ENCODE peak calls at places on chromosome 1, in seven cellular contexts. One of them, this sample, is unnamed.
A peak's percentile ranks its signal among the peaks of the same experiment; 100 is the strongest.

GRCh38 chr1:147389532-147390184 is 147.2 kb downstream of the CHD1L start:
- DNase-seq in foreskin fibroblast: peak; percentile 69
- DNase-seq in tibial artery: no peak
- DNase-seq in cardiac muscle cell: peak; percentile 59
- DNase-seq in heart left ventricle: no peak
- DNase-seq in H7: peak; percentile 65
- DNase-seq in heart right ventricle: no peak
- DNase-seq in this sample: no peak

GRCh38 chr1:226541631-226542622 is 6.6 kb upstream of the STUM start:
- DNase-seq in foreskin fibroblast: peak; percentile 35
- DNase-seq in tibial artery: peak; percentile 64
- DNase-seq in cardiac muscle cell: no peak
- DNase-seq in heart left ventricle: peak; percentile 56
- DNase-seq in H7: no peak
- DNase-seq in heart right ventricle: peak; percentile 32
- DNase-seq in this sample: peak; percentile 62

GRCh38 chr1:12112711-12113161 is 49.6 kb downstream of the TNFRSF8 start:
- DNase-seq in foreskin fibroblast: peak; percentile 31
- DNase-seq in tibial artery: no peak
- DNase-seq in cardiac muscle cell: no peak
- DNase-seq in heart left ventricle: peak; percentile 41
- DNase-seq in H7: no peak
- DNase-seq in heart right ventricle: no peak
- DNase-seq in this sample: no peak

GRCh38 chr1:205769641-205770365 is 5.5 kb downstream of the RAB29 start:
- DNase-seq in foreskin fibroblast: no peak
- DNase-seq in tibial artery: no peak
- DNase-seq in cardiac muscle cell: no peak
- DNase-seq in heart left ventricle: no peak
- DNase-seq in H7: no peak
- DNase-seq in heart right ventricle: no peak
- DNase-seq in this sample: no peak

GRCh38 chr1:112544011-112544688 is 35.4 kb downstream of the WNT2B start:
- DNase-seq in foreskin fibroblast: peak; percentile 92
- DNase-seq in tibial artery: no peak
- DNase-seq in cardiac muscle cell: no peak
- DNase-seq in heart left ventricle: no peak
- DNase-seq in H7: no peak
- DNase-seq in heart right ventricle: no peak
- DNase-seq in this sample: no peak

GRCh38 chr1:153533689-153534201 is 2.0 kb downstream of the S100A6 start:
- DNase-seq in foreskin fibroblast: peak; percentile 96
- DNase-seq in tibial artery: peak; percentile 88
- DNase-seq in cardiac muscle cell: no peak
- DNase-seq in heart left ventricle: peak; percentile 75
- DNase-seq in H7: peak; percentile 31
- DNase-seq in heart right ventricle: no peak
- DNase-seq in this sample: no peak

GRCh38 chr1:184222561-184223157 is 164.2 kb upstream of the C1orf21 start:
- DNase-seq in foreskin fibroblast: peak; percentile 73
- DNase-seq in tibial artery: peak; percentile 70
- DNase-seq in cardiac muscle cell: peak; percentile 52
- DNase-seq in heart left ventricle: peak; percentile 53
- DNase-seq in H7: peak; percentile 68
- DNase-seq in heart right ventricle: peak; percentile 48
- DNase-seq in this sample: peak; percentile 56

GRCh38 chr1:230167419-230167852 is 100.4 kb downstream of the GALNT2 start:
- DNase-seq in foreskin fibroblast: peak; percentile 56
- DNase-seq in tibial artery: no peak
- DNase-seq in cardiac muscle cell: peak; percentile 47
- DNase-seq in heart left ventricle: no peak
- DNase-seq in H7: peak; percentile 84
- DNase-seq in heart right ventricle: no peak
- DNase-seq in this sample: peak; percentile 46

GRCh38 chr1:33265780-33266605 is 9.7 kb downstream of the ZNF362 start:
- DNase-seq in foreskin fibroblast: no peak
- DNase-seq in tibial artery: peak; percentile 24
- DNase-seq in cardiac muscle cell: no peak
- DNase-seq in heart left ventricle: no peak
- DNase-seq in H7: no peak
- DNase-seq in heart right ventricle: no peak
- DNase-seq in this sample: no peak

GRCh38 chr1:180594723-180595122 is 36.0 kb downstream of the OVAAL start:
- DNase-seq in foreskin fibroblast: no peak
- DNase-seq in tibial artery: no peak
- DNase-seq in cardiac muscle cell: no peak
- DNase-seq in heart left ventricle: no peak
- DNase-seq in H7: no peak
- DNase-seq in heart right ventricle: no peak
- DNase-seq in this sample: no peak

GRCh38 chr1:192513697-192514096 is 61.9 kb upstream of the RGS1 start:
- DNase-seq in foreskin fibroblast: no peak
- DNase-seq in tibial artery: no peak
- DNase-seq in cardiac muscle cell: no peak
- DNase-seq in heart left ventricle: no peak
- DNase-seq in H7: no peak
- DNase-seq in heart right ventricle: no peak
- DNase-seq in this sample: no peak

GRCh38 chr1:107669996-107670395 is 295.0 kb downstream of the VAV3 start:
- DNase-seq in foreskin fibroblast: peak; percentile 46
- DNase-seq in tibial artery: peak; percentile 56
- DNase-seq in cardiac muscle cell: peak; percentile 23
- DNase-seq in heart left ventricle: no peak
- DNase-seq in H7: no peak
- DNase-seq in heart right ventricle: no peak
- DNase-seq in this sample: no peak

GRCh38 chr1:25129380-25129779 is 102.9 kb downstream of the SYF2 start:
- DNase-seq in foreskin fibroblast: no peak
- DNase-seq in tibial artery: peak; percentile 29
- DNase-seq in cardiac muscle cell: no peak
- DNase-seq in heart left ventricle: no peak
- DNase-seq in H7: no peak
- DNase-seq in heart right ventricle: no peak
- DNase-seq in this sample: no peak

GRCh38 chr1:201675143-201675542 is 136.2 kb downstream of the NAV1 start:
- DNase-seq in foreskin fibroblast: no peak
- DNase-seq in tibial artery: no peak
- DNase-seq in cardiac muscle cell: peak; percentile 38
- DNase-seq in heart left ventricle: peak; percentile 70
- DNase-seq in H7: no peak
- DNase-seq in heart right ventricle: peak; percentile 66
- DNase-seq in this sample: peak; percentile 37

GRCh38 chr1:22915280-22915679 is 57.4 kb downstream of the LACTBL1 start:
- DNase-seq in foreskin fibroblast: no peak
- DNase-seq in tibial artery: no peak
- DNase-seq in cardiac muscle cell: no peak
- DNase-seq in heart left ventricle: no peak
- DNase-seq in H7: no peak
- DNase-seq in heart right ventricle: no peak
- DNase-seq in this sample: no peak

GRCh38 chr1:91689586-91690481 is 189.2 kb downstream of the CDC7 start:
- DNase-seq in foreskin fibroblast: no peak
- DNase-seq in tibial artery: no peak
- DNase-seq in cardiac muscle cell: no peak
- DNase-seq in heart left ventricle: no peak
- DNase-seq in H7: no peak
- DNase-seq in heart right ventricle: no peak
- DNase-seq in this sample: peak; percentile 30

GRCh38 chr1:3609016-3609768 is 2.1 kb downstream of the MEGF6 start:
- DNase-seq in foreskin fibroblast: no peak
- DNase-seq in tibial artery: no peak
- DNase-seq in cardiac muscle cell: no peak
- DNase-seq in heart left ventricle: no peak
- DNase-seq in H7: no peak
- DNase-seq in heart right ventricle: no peak
- DNase-seq in this sample: no peak

GRCh38 chr1:202107321-202107761 is 15.4 kb upstream of the GPR37L1 start:
- DNase-seq in foreskin fibroblast: no peak
- DNase-seq in tibial artery: no peak
- DNase-seq in cardiac muscle cell: no peak
- DNase-seq in heart left ventricle: peak; percentile 89
- DNase-seq in H7: peak; percentile 70
- DNase-seq in heart right ventricle: peak; percentile 79
- DNase-seq in this sample: peak; percentile 92

GRCh38 chr1:37793773-37794371 is at the start of gene MANEAL:
- DNase-seq in foreskin fibroblast: peak; percentile 79
- DNase-seq in tibial artery: peak; percentile 68
- DNase-seq in cardiac muscle cell: peak; percentile 88
- DNase-seq in heart left ventricle: peak; percentile 33
- DNase-seq in H7: peak; percentile 89
- DNase-seq in heart right ventricle: peak; percentile 42
- DNase-seq in this sample: no peak

GRCh38 chr1:36763771-36764170 is 270.5 kb downstream of the GRIK3 start:
- DNase-seq in foreskin fibroblast: no peak
- DNase-seq in tibial artery: peak; percentile 16
- DNase-seq in cardiac muscle cell: no peak
- DNase-seq in heart left ventricle: no peak
- DNase-seq in H7: no peak
- DNase-seq in heart right ventricle: no peak
- DNase-seq in this sample: peak; percentile 31

GRCh38 chr1:6512245-6512907 is 20.9 kb upstream of the PLEKHG5 start:
- DNase-seq in foreskin fibroblast: no peak
- DNase-seq in tibial artery: no peak
- DNase-seq in cardiac muscle cell: no peak
- DNase-seq in heart left ventricle: no peak
- DNase-seq in H7: peak; percentile 44
- DNase-seq in heart right ventricle: no peak
- DNase-seq in this sample: peak; percentile 45

GRCh38 chr1:165695011-165695410 is 3.4 kb downstream of the ALDH9A1 start:
- DNase-seq in foreskin fibroblast: no peak
- DNase-seq in tibial artery: no peak
- DNase-seq in cardiac muscle cell: no peak
- DNase-seq in heart left ventricle: no peak
- DNase-seq in H7: no peak
- DNase-seq in heart right ventricle: no peak
- DNase-seq in this sample: no peak

GRCh38 chr1:237677979-237678378 is 212.7 kb downstream of the ZP4 start:
- DNase-seq in foreskin fibroblast: no peak
- DNase-seq in tibial artery: no peak
- DNase-seq in cardiac muscle cell: no peak
- DNase-seq in heart left ventricle: no peak
- DNase-seq in H7: no peak
- DNase-seq in heart right ventricle: no peak
- DNase-seq in this sample: no peak

GRCh38 chr1:61226791-61227567 is 144.6 kb downstream of the NFIA start:
- DNase-seq in foreskin fibroblast: peak; percentile 43
- DNase-seq in tibial artery: no peak
- DNase-seq in cardiac muscle cell: peak; percentile 14
- DNase-seq in heart left ventricle: no peak
- DNase-seq in H7: no peak
- DNase-seq in heart right ventricle: no peak
- DNase-seq in this sample: peak; percentile 26

GRCh38 chr1:224267922-224268321 is 62.0 kb downstream of the NVL start:
- DNase-seq in foreskin fibroblast: no peak
- DNase-seq in tibial artery: no peak
- DNase-seq in cardiac muscle cell: no peak
- DNase-seq in heart left ventricle: no peak
- DNase-seq in H7: no peak
- DNase-seq in heart right ventricle: no peak
- DNase-seq in this sample: no peak

GRCh38 chr1:206438554-206438953 is 31.7 kb upstream of the IKBKE start:
- DNase-seq in foreskin fibroblast: no peak
- DNase-seq in tibial artery: no peak
- DNase-seq in cardiac muscle cell: no peak
- DNase-seq in heart left ventricle: no peak
- DNase-seq in H7: no peak
- DNase-seq in heart right ventricle: no peak
- DNase-seq in this sample: no peak

GRCh38 chr1:43550598-43551246 is 20.0 kb downstream of the PTPRF start:
- DNase-seq in foreskin fibroblast: no peak
- DNase-seq in tibial artery: no peak
- DNase-seq in cardiac muscle cell: no peak
- DNase-seq in heart left ventricle: no peak
- DNase-seq in H7: no peak
- DNase-seq in heart right ventricle: no peak
- DNase-seq in this sample: no peak

GRCh38 chr1:43551396-43551888 is 20.8 kb downstream of the PTPRF start:
- DNase-seq in foreskin fibroblast: no peak
- DNase-seq in tibial artery: no peak
- DNase-seq in cardiac muscle cell: no peak
- DNase-seq in heart left ventricle: no peak
- DNase-seq in H7: no peak
- DNase-seq in heart right ventricle: no peak
- DNase-seq in this sample: no peak

GRCh38 chr1:43552059-43552742 is 21.5 kb downstream of the PTPRF start:
- DNase-seq in foreskin fibroblast: no peak
- DNase-seq in tibial artery: no peak
- DNase-seq in cardiac muscle cell: no peak
- DNase-seq in heart left ventricle: no peak
- DNase-seq in H7: no peak
- DNase-seq in heart right ventricle: no peak
- DNase-seq in this sample: no peak

GRCh38 chr1:43548285-43549271 is 17.9 kb downstream of the PTPRF start:
- DNase-seq in foreskin fibroblast: no peak
- DNase-seq in tibial artery: no peak
- DNase-seq in cardiac muscle cell: no peak
- DNase-seq in heart left ventricle: no peak
- DNase-seq in H7: no peak
- DNase-seq in heart right ventricle: no peak
- DNase-seq in this sample: peak; percentile 78

GRCh38 chr1:43549921-43550597 is 19.4 kb downstream of the PTPRF start:
- DNase-seq in foreskin fibroblast: no peak
- DNase-seq in tibial artery: peak; percentile 77
- DNase-seq in cardiac muscle cell: peak; percentile 66
- DNase-seq in heart left ventricle: no peak
- DNase-seq in H7: peak; percentile 98
- DNase-seq in heart right ventricle: peak; percentile 43
- DNase-seq in this sample: peak; percentile 93
- H3K4me3 ChIP-seq in foreskin fibroblast: no peak overlapping the region
- H3K4me3 ChIP-seq in tibial artery: peak overlapping the region; percentile 33
- H3K4me3 ChIP-seq in cardiac muscle cell: peak overlapping the region; percentile 12
- H3K4me3 ChIP-seq in heart left ventricle: peak overlapping the region; percentile 44
- H3K4me3 ChIP-seq in H7: peak overlapping the region; percentile 31
- H3K4me3 ChIP-seq in heart right ventricle: peak overlapping the region; percentile 37
- H3K4me3 ChIP-seq in this sample: peak overlapping the region; percentile 41

GRCh38 chr1:9628541-9629444 is 22.7 kb upstream of the PIK3CD start:
- DNase-seq in foreskin fibroblast: no peak
- DNase-seq in tibial artery: no peak
- DNase-seq in cardiac muscle cell: no peak
- DNase-seq in heart left ventricle: no peak
- DNase-seq in H7: peak; percentile 64
- DNase-seq in heart right ventricle: no peak
- DNase-seq in this sample: no peak
- H3K4me3 ChIP-seq in foreskin fibroblast: no peak overlapping the region
- H3K4me3 ChIP-seq in tibial artery: no peak overlapping the region
- H3K4me3 ChIP-seq in cardiac muscle cell: no peak overlapping the region
- H3K4me3 ChIP-seq in heart left ventricle: no peak overlapping the region
- H3K4me3 ChIP-seq in H7: no peak overlapping the region
- H3K4me3 ChIP-seq in heart right ventricle: no peak overlapping the region
- H3K4me3 ChIP-seq in this sample: no peak overlapping the region

GRCh38 chr1:58577676-58578073 is 623 bp upstream of the TACSTD2 start:
- DNase-seq in foreskin fibroblast: no peak
- DNase-seq in tibial artery: no peak
- DNase-seq in cardiac muscle cell: no peak
- DNase-seq in heart left ventricle: no peak
- DNase-seq in H7: no peak
- DNase-seq in heart right ventricle: no peak
- DNase-seq in this sample: no peak
- H3K4me3 ChIP-seq in foreskin fibroblast: no peak overlapping the region
- H3K4me3 ChIP-seq in tibial artery: peak overlapping the region; percentile 50
- H3K4me3 ChIP-seq in cardiac muscle cell: no peak overlapping the region
- H3K4me3 ChIP-seq in heart left ventricle: peak overlapping the region; percentile 41
- H3K4me3 ChIP-seq in H7: peak overlapping the region; percentile 42
- H3K4me3 ChIP-seq in heart right ventricle: peak overlapping the region; percentile 46
- H3K4me3 ChIP-seq in this sample: no peak overlapping the region

GRCh38 chr1:172670791-172671190 is 11.9 kb downstream of the FASLG start:
- DNase-seq in foreskin fibroblast: no peak
- DNase-seq in tibial artery: no peak
- DNase-seq in cardiac muscle cell: no peak
- DNase-seq in heart left ventricle: no peak
- DNase-seq in H7: no peak
- DNase-seq in heart right ventricle: no peak
- DNase-seq in this sample: no peak
- H3K4me3 ChIP-seq in foreskin fibroblast: no peak overlapping the region
- H3K4me3 ChIP-seq in tibial artery: no peak overlapping the region
- H3K4me3 ChIP-seq in cardiac muscle cell: no peak overlapping the region
- H3K4me3 ChIP-seq in heart left ventricle: no peak overlapping the region
- H3K4me3 ChIP-seq in H7: no peak overlapping the region
- H3K4me3 ChIP-seq in heart right ventricle: no peak overlapping the region
- H3K4me3 ChIP-seq in this sample: no peak overlapping the region

This sample was measured in right lobe of liver.